ENCODE peak calls at places on chromosomes 7 and 10, in eight cellular contexts. N, A, E, Q, C, Y, D and S are unnamed samples.

GRCh38 chr7:80918406-80918805 is 445 bp downstream of the SEMA3C start:
- DNase-seq in N (no peak), A (no peak), E (peak; percentile 55), Q (peak; percentile 42), C (no peak), Y (no peak), D (no peak), S (peak; percentile 61)

GRCh38 chr10:71451754-71452153 is 55.0 kb downstream of the CDH23 start:
- DNase-seq in N (no peak), A (no peak), E (no peak), Q (no peak), C (no peak), Y (no peak), D (no peak), S (no peak)

GRCh38 chr10:132687181-132687892 is 98.6 kb downstream of the NKX6-2 start:
- DNase-seq in N (no peak), A (no peak), E (no peak), Q (no peak), C (no peak), Y (no peak), D (no peak), S (no peak)

GRCh38 chr7:94012748-94013147 is 8.6 kb upstream of the BET1 start:
- DNase-seq in N (no peak), A (no peak), E (no peak), Q (no peak), C (no peak), Y (no peak), D (no peak), S (peak; percentile 31)

GRCh38 chr7:115297651-115298050 is 375.8 kb downstream of the MDFIC start:
- DNase-seq in N (no peak), A (no peak), E (peak; percentile 87), Q (peak; percentile 55), C (peak; percentile 13), Y (no peak), D (no peak), S (peak; percentile 66)

GRCh38 chr7:67452516-67453026 is 455.9 kb downstream of the TYW1 start:
- DNase-seq in N (no peak), A (no peak), E (no peak), Q (no peak), C (no peak), Y (no peak), D (no peak), S (no peak)

GRCh38 chr7:122791959-122792545 is 89.3 kb upstream of the RNF148 start:
- DNase-seq in N (no peak), A (no peak), E (no peak), Q (no peak), C (no peak), Y (no peak), D (no peak), S (no peak)

GRCh38 chr10:10792681-10793080 is 225.0 kb upstream of the CELF2 start:
- DNase-seq in N (peak; percentile 15), A (no peak), E (peak; percentile 96), Q (peak; percentile 89), C (no peak), Y (no peak), D (no peak), S (no peak)

GRCh38 chr7:124764071-124764846 is 1.3 kb downstream of the GPR37 start:
- DNase-seq in N (no peak), A (no peak), E (no peak), Q (no peak), C (no peak), Y (no peak), D (no peak), S (peak; percentile 71)

GRCh38 chr10:106577266-106577665 is 587.2 kb downstream of the SORCS1 start:
- DNase-seq in N (peak; percentile 6), A (no peak), E (peak; percentile 34), Q (peak; percentile 72), C (peak; percentile 10), Y (no peak), D (no peak), S (peak; percentile 12)

GRCh38 chr7:747186-747585 is 20.1 kb upstream of the PRKAR1B start:
- DNase-seq in N (no peak), A (no peak), E (no peak), Q (no peak), C (no peak), Y (no peak), D (no peak), S (no peak)

GRCh38 chr7:114047889-114048288 is 129.1 kb upstream of the PPP1R3A start:
- DNase-seq in N (no peak), A (no peak), E (peak; percentile 31), Q (peak; percentile 66), C (no peak), Y (no peak), D (no peak), S (peak; percentile 59)

GRCh38 chr10:107434854-107435253 is 270.3 kb upstream of the SORCS1 start:
- DNase-seq in N (no peak), A (no peak), E (no peak), Q (no peak), C (no peak), Y (no peak), D (no peak), S (no peak)

GRCh38 chr7:154928136-154929005 is 74.6 kb downstream of the PAXIP1 start:
- DNase-seq in N (peak; percentile 81), A (peak; percentile 25), E (peak; percentile 82), Q (peak; percentile 85), C (peak; percentile 70), Y (peak; percentile 20), D (no peak), S (peak; percentile 81)

GRCh38 chr10:24519950-24520349 is 203.7 kb downstream of the ARHGAP21 start:
- DNase-seq in N (no peak), A (no peak), E (no peak), Q (no peak), C (no peak), Y (peak; percentile 14), D (no peak), S (no peak)

GRCh38 chr10:123781324-123781900 is 110.2 kb downstream of the CPXM2 start:
- DNase-seq in N (no peak), A (no peak), E (no peak), Q (no peak), C (no peak), Y (no peak), D (no peak), S (no peak)

GRCh38 chr7:3266240-3266639 is 34.8 kb upstream of the SDK1 start:
- DNase-seq in N (no peak), A (no peak), E (no peak), Q (no peak), C (no peak), Y (no peak), D (no peak), S (peak; percentile 18)

GRCh38 chr7:47803029-47803428 is 145.2 kb downstream of the PKD1L1 start:
- DNase-seq in N (no peak), A (no peak), E (no peak), Q (no peak), C (no peak), Y (no peak), D (no peak), S (no peak)

GRCh38 chr10:36097696-36098095 is 455.6 kb upstream of the FZD8 start:
- DNase-seq in N (no peak), A (no peak), E (no peak), Q (peak; percentile 4), C (no peak), Y (no peak), D (no peak), S (no peak)

GRCh38 chr10:73899401-73899780 is 11.5 kb upstream of the PLAU start:
- DNase-seq in N (peak; percentile 79), A (no peak), E (peak; percentile 92), Q (peak; percentile 99), C (peak; percentile 75), Y (no peak), D (no peak), S (peak; percentile 59)

GRCh38 chr10:24383681-24384106 is 174.8 kb downstream of the KIAA1217 start:
- DNase-seq in N (peak; percentile 86), A (peak; percentile 96), E (peak; percentile 100), Q (peak; percentile 97), C (peak; percentile 82), Y (no peak), D (peak; percentile 79), S (peak; percentile 99)

GRCh38 chr7:133365892-133366291 is 113.0 kb downstream of the EXOC4 start:
- DNase-seq in N (no peak), A (no peak), E (peak; percentile 58), Q (no peak), C (no peak), Y (no peak), D (no peak), S (no peak)

GRCh38 chr10:71980181-71981023 is 16.2 kb downstream of the CHST3 start:
- DNase-seq in N (no peak), A (no peak), E (peak; percentile 52), Q (no peak), C (no peak), Y (no peak), D (no peak), S (no peak)

GRCh38 chr7:75928600-75928939 is 13.6 kb downstream of the POR start:
- DNase-seq in N (no peak), A (no peak), E (no peak), Q (no peak), C (no peak), Y (no peak), D (no peak), S (no peak)

GRCh38 chr7:44325181-44325671 is at the start of gene CAMK2B:
- DNase-seq in N (peak; percentile 35), A (no peak), E (peak; percentile 42), Q (no peak), C (no peak), Y (no peak), D (no peak), S (peak; percentile 79)

GRCh38 chr7:106864298-106865081 is 592 bp upstream of the PIK3CG start:
- DNase-seq in N (no peak), A (no peak), E (no peak), Q (no peak), C (no peak), Y (no peak), D (no peak), S (no peak)